ENCODE peak calls at places on chromosomes 1 and 21, in ten cellular contexts. E, G, B, J, R, T, H, Q, P and C are unnamed samples.

GRCh38 chr1:31497601-31498000 is 78.7 kb upstream of the TINAGL1 start:
- DNase-seq in E (no peak), G (no peak), B (no peak), J (no peak), R (no peak), T (peak; percentile 68), H (no peak), Q (no peak), P (no peak), C (no peak)

GRCh38 chr1:64236584-64236983 is 33.2 kb downstream of the UBE2U start:
- DNase-seq in E (no peak), G (no peak), B (no peak), J (no peak), R (no peak), T (no peak), H (no peak), Q (no peak), P (no peak), C (no peak)

GRCh38 chr1:201468844-201469644 is at the start of gene PHLDA3:
- DNase-seq in E (peak; percentile 73), G (peak; percentile 96), B (peak; percentile 84), J (peak; percentile 88), R (peak; percentile 77), T (peak; percentile 93), H (no peak), Q (peak; percentile 92), P (peak; percentile 23), C (peak; percentile 86)

GRCh38 chr1:65691152-65691900 is 101.4 kb upstream of the PDE4B start:
- DNase-seq in E (no peak), G (no peak), B (no peak), J (no peak), R (no peak), T (no peak), H (no peak), Q (no peak), P (no peak), C (no peak)

GRCh38 chr1:19206947-19207346 is 3.1 kb downstream of the UBR4 start:
- DNase-seq in E (no peak), G (no peak), B (no peak), J (no peak), R (no peak), T (no peak), H (no peak), Q (no peak), P (peak; percentile 28), C (no peak)

GRCh38 chr1:234295039-234295438 is 78.2 kb upstream of the COA6 start:
- DNase-seq in E (no peak), G (no peak), B (no peak), J (no peak), R (no peak), T (no peak), H (no peak), Q (no peak), P (no peak), C (no peak)

GRCh38 chr1:201268604-201269151 is 14.6 kb upstream of the PKP1 start:
- DNase-seq in E (no peak), G (peak; percentile 66), B (no peak), J (no peak), R (peak; percentile 54), T (peak; percentile 84), H (no peak), Q (no peak), P (no peak), C (no peak)

GRCh38 chr21:14737922-14738321 is 191.8 kb upstream of the SAMSN1 start:
- DNase-seq in E (peak; percentile 39), G (no peak), B (peak; percentile 42), J (peak; percentile 45), R (peak; percentile 1), T (peak; percentile 8), H (no peak), Q (no peak), P (peak; percentile 88), C (peak; percentile 55)

GRCh38 chr1:204560590-204560989 is 44.4 kb downstream of the MDM4 start:
- DNase-seq in E (no peak), G (no peak), B (no peak), J (no peak), R (no peak), T (peak; percentile 72), H (no peak), Q (no peak), P (no peak), C (no peak)

GRCh38 chr1:219917851-219918466 is 10.4 kb downstream of the SLC30A10 start:
- DNase-seq in E (no peak), G (no peak), B (no peak), J (no peak), R (no peak), T (no peak), H (no peak), Q (no peak), P (no peak), C (no peak)

GRCh38 chr1:27787895-27788294 is 14.9 kb downstream of the STX12 start:
- DNase-seq in E (no peak), G (no peak), B (no peak), J (no peak), R (no peak), T (peak; percentile 68), H (no peak), Q (no peak), P (no peak), C (no peak)

GRCh38 chr1:2468540-2468939 is 7.5 kb upstream of the PLCH2 start:
- DNase-seq in E (no peak), G (no peak), B (no peak), J (no peak), R (no peak), T (no peak), H (no peak), Q (no peak), P (no peak), C (no peak)
- H3K4me1 ChIP-seq in E (no peaks in the 10 kb centered on the region), G (no peaks in the 10 kb centered on the region), B (peaks cover 5% of the 10 kb centered on the region), J (peaks cover 6% of the 10 kb centered on the region), R (peaks cover 8% of the 10 kb centered on the region), T (no peaks in the 10 kb centered on the region), H (no peaks in the 10 kb centered on the region), Q (no peaks in the 10 kb centered on the region), P (peaks cover 73% of the 10 kb centered on the region), C (no peaks in the 10 kb centered on the region)

GRCh38 chr1:90850925-90851710 is 134.0 kb upstream of the BARHL2 start:
- DNase-seq in E (peak; percentile 82), G (peak; percentile 88), B (peak; percentile 89), J (peak; percentile 73), R (peak; percentile 39), T (peak; percentile 55), H (no peak), Q (peak; percentile 90), P (peak; percentile 90), C (peak; percentile 57)
- TF ChIP-seq POLR2A in E (peak; percentile 18), G (peak; percentile 54), B (no peak), J (no peak), R (peak; percentile 46), T (no peak), H (no peak), Q (peak; percentile 41), P (peak; percentile 83), C (no peak)

GRCh38 chr1:15886613-15887167 is 39.2 kb downstream of the SPEN start:
- DNase-seq in E (no peak), G (no peak), B (no peak), J (no peak), R (no peak), T (no peak), H (no peak), Q (no peak), P (no peak), C (no peak)

GRCh38 chr1:15884477-15884876 is 37.0 kb downstream of the SPEN start:
- DNase-seq in E (no peak), G (no peak), B (no peak), J (no peak), R (no peak), T (no peak), H (no peak), Q (no peak), P (no peak), C (no peak)

GRCh38 chr1:15885269-15885668 is 37.8 kb downstream of the SPEN start:
- DNase-seq in E (no peak), G (no peak), B (no peak), J (no peak), R (no peak), T (no peak), H (no peak), Q (no peak), P (no peak), C (no peak)

GRCh38 chr1:15883326-15883725 is 35.8 kb downstream of the SPEN start:
- DNase-seq in E (no peak), G (no peak), B (no peak), J (no peak), R (no peak), T (no peak), H (no peak), Q (no peak), P (peak; percentile 24), C (no peak)

GRCh38 chr1:15885701-15886612 is 38.5 kb downstream of the SPEN start:
- DNase-seq in E (peak; percentile 97), G (peak; percentile 98), B (peak; percentile 95), J (peak; percentile 96), R (peak; percentile 55), T (peak; percentile 86), H (peak; percentile 68), Q (peak; percentile 98), P (peak; percentile 97), C (peak; percentile 99)
- TF ChIP-seq CTCF in E (no peak), G (peak; percentile 25), B (no peak), J (no peak), R (peak; percentile 13), T (peak; percentile 35), H (no peak), Q (no peak), P (no peak), C (no peak)

DNA sequence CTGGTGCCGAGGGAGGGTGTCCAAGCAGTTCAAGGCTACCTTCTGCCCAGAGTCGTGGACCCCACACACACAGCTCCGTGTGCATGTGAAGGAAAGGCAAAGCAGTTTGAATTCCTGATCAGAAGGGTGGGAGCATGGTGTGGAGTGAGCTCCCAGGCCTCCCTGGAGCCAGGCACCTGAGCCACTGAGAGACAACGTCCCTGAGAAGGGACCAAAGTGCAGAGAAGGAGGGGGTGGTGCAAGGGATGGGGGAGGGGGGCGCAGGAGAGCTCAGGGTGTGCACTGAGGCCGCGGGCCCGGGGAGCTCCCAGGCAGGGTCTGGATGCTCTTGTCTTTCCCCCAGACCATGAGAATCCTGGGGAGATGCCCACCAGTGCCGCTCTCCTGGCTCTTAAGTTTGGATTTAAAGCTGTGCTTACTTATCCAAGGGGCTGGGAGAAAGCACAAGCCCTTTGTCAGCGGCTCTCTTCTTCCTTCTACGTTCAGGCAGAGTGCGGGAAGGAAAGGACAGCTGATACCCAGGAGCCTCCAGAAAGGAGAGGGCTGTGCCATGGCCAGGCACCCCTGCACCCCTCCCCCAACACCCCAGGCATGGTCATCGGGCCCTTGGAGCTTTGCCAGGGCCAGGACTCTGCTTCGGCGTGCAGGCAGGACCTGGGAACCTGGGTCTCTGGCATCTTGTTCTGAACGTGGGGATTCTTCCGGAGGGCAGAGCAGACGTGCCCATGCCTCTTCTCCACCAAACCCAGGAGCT is 24.1 kb downstream of the ACTA1 start:
- DNase-seq in E (no peak), G (no peak), B (no peak), J (no peak), R (no peak), T (no peak), H (no peak), Q (no peak), P (no peak), C (no peak)
- H3K4me1 ChIP-seq in E (peaks cover 29% of the 10 kb centered on the region), G (no peaks in the 10 kb centered on the region), B (peaks cover 29% of the 10 kb centered on the region), J (peaks cover 10% of the 10 kb centered on the region), R (peaks cover 20% of the 10 kb centered on the region), T (peaks cover 7% of the 10 kb centered on the region), H (peaks cover 19% of the 10 kb centered on the region), Q (peaks cover 40% of the 10 kb centered on the region), P (peaks cover 15% of the 10 kb centered on the region), C (peaks cover 30% of the 10 kb centered on the region)